ENCODE peak calls at places on chromosome 6, in four cellular contexts. L is hepatocyte, M is HCT116, X is neural progenitor cell. T is an unnamed sample. For H3K4me1 and H3K27me3, the result is how much of the 10 kb centered on the place peaks cover.

GRCh38 chr6:158869010-158869603 is 49.9 kb upstream of the EZR start:
- DNase-seq in L (no peak), X (peak), M (peak), T (no peak)

GRCh38 chr6:16278048-16278724 is 39.8 kb downstream of the GMPR start:
- DNase-seq in M (peak), L (peak), X (no peak), T (no peak)

GRCh38 chr6:15555101-15556038 is 107.5 kb downstream of the DTNBP1 start:
- DNase-seq in M (no peak), L (no peak), X (no peak), T (no peak)

GRCh38 chr6:38092462-38092861 is 272.9 kb downstream of the ZFAND3 start:
- DNase-seq in M (no peak), X (no peak), L (no peak), T (no peak)

GRCh38 chr6:3195695-3196497 is 31.6 kb downstream of the TUBB2B start:
- DNase-seq in X (peak), L (no peak), M (peak), T (no peak)

GRCh38 chr6:44261581-44261980 is 3.8 kb downstream of the NFKBIE start:
- DNase-seq in X (no peak), L (no peak), M (no peak), T (no peak)

GRCh38 chr6:32114853-32115252 is 5.7 kb upstream of the TNXB start:
- DNase-seq in X (no peak), L (peak), M (no peak), T (no peak)

GRCh38 chr6:22327881-22328280 is 31.0 kb upstream of the PRL start:
- DNase-seq in X (no peak), L (no peak), M (no peak), T (no peak)

GRCh38 chr6:3848925-3849605 is at the start of gene FAM50B:
- DNase-seq in L (peak), X (peak), M (no peak), T (peak)

GRCh38 chr6:105986998-105987397 is 99.1 kb upstream of the PRDM1 start:
- DNase-seq in X (no peak), L (no peak), M (no peak), T (no peak)

GRCh38 chr6:47308223-47308567 is 1.5 kb downstream of the TNFRSF21 start:
- DNase-seq in M (no peak), L (no peak), X (peak), T (no peak)

GRCh38 chr6:133092199-133092598 is 149.0 kb upstream of the EYA4 start:
- DNase-seq in L (no peak), X (no peak), M (no peak), T (no peak)

GRCh38 chr6:7178280-7178679 is 70.5 kb downstream of the RREB1 start:
- DNase-seq in M (no peak), L (no peak), X (no peak), T (no peak)

GRCh38 chr6:69865126-69865525 is 1.2 kb upstream of the COL19A1 start:
- DNase-seq in X (no peak), L (no peak), M (no peak), T (no peak)

GRCh38 chr6:69005194-69005593 is 370.1 kb downstream of the ADGRB3 start:
- DNase-seq in M (no peak), X (no peak), L (no peak), T (no peak)

GRCh38 chr6:106927531-106928398 is 46.8 kb downstream of the CD24 start:
- DNase-seq in L (peak), X (peak), M (no peak), T (peak)

GRCh38 chr6:111602481-111603404 is 2.9 kb downstream of the TRAF3IP2 start:
- DNase-seq in L (peak), M (no peak), X (no peak), T (no peak)

GRCh38 chr6:127812985-127813681 is 87.7 kb downstream of the THEMIS start:
- DNase-seq in M (no peak), L (no peak), X (no peak), T (no peak)

GRCh38 chr6:6730831-6731230 is 142.3 kb downstream of the LY86 start:
- DNase-seq in X (no peak), L (no peak), M (no peak), T (no peak)

GRCh38 chr6:659716-660581 is 3.0 kb upstream of the HUS1B start:
- DNase-seq in X (peak), L (no peak), M (no peak), T (no peak)
- TF ChIP-seq EZH2phosphoT487 in X (no peak), L (no peak), M (no peak), T (no peak)

GRCh38 chr6:148969271-148969666 is 222.4 kb downstream of the UST start:
- DNase-seq in M (no peak), X (no peak), L (no peak), T (no peak)
- H3K4me1 ChIP-seq in M (under half), X (half or more), L (under half), T (under half)

DNA sequence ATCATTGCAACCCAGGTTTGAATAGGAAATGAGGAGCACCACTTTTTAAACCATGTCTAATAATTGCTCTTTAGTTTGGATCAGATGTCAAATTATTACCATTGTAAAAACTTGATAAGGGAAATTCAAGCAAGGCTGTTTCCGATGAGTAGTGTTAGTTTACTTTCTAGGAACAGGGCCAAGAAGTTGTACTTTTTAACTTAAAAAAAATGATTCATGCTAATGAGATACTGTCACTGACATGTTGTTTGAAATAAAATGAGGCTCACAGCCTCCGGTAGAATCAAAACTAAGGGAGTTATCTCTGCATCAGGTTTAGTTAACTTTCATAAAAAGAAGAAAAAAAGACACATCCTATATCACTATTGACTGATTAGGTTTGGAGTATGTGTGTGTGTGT is 55.2 kb upstream of the SUPT3H start:
- DNase-seq in L (no peak), X (no peak), M (no peak), T (no peak)
- H3K27me3 ChIP-seq in L (under half), X (under half), M (under half), T (under half)

DNA sequence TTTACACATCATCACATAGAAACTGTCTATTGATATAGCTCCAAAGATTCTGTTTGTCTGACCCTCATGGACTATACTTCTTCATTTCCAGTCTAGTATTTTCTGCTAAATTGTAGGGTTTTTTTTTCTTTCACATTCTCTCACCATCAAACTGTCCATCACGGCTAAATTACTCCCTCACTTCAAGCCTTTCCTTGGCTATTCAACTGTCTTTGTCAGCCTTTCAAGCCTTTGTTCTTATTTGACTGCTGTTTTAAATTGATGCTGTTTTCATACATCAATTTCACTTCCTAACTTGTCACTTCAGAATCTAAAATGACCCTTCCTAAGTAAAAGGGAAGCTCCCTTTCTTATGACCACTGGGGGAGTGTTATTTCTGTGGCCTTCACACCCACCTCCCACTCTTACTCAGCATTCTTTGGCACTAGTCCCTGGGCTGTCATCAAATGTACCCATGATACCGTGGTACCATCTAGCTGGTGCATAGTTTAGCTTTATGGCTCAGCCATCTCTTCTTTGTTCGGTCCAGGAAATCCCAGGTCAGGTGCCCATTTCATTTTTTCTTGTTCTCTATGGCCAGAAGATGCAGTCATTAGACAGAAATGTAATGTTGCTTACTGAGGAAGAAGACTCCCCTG is 8.6 kb downstream of the GJA1 start:
- DNase-seq in M (no peak), L (no peak), X (no peak), T (no peak)
- TF ChIP-seq EZH2phosphoT487 in M (no peak), L (no peak), X (no peak), T (no peak)

GRCh38 chr6:49912193-49912592 is 45.9 kb upstream of the CRISP1 start:
- DNase-seq in X (no peak), L (no peak), M (no peak), T (no peak)

GRCh38 chr6:49909508-49910047 is 43.2 kb upstream of the CRISP1 start:
- DNase-seq in M (no peak), X (no peak), L (no peak), T (no peak)

GRCh38 chr6:49915035-49915434 is 48.7 kb upstream of the CRISP1 start:
- DNase-seq in M (no peak), X (peak), L (peak), T (no peak)

GRCh38 chr6:49913656-49914055 is 47.3 kb upstream of the CRISP1 start:
- DNase-seq in M (no peak), L (peak), X (no peak), T (no peak)

GRCh38 chr6:49911252-49911651 is 44.9 kb upstream of the CRISP1 start:
- DNase-seq in X (no peak), L (no peak), M (no peak), T (no peak)
- H3K4me1 ChIP-seq in X (under half), L (under half), M (under half), T (under half)

GRCh38 chr6:41637179-41638001 is 878 bp upstream of the MDFI start:
- DNase-seq in X (peak), L (peak), M (no peak), T (no peak)

GRCh38 chr6:41633235-41633634 is 5.0 kb upstream of the MDFI start:
- DNase-seq in X (no peak), L (no peak), M (no peak), T (no peak)

GRCh38 chr6:41636803-41637178 is 1.5 kb upstream of the MDFI start:
- DNase-seq in X (peak), M (peak), L (peak), T (no peak)

GRCh38 chr6:41634657-41635056 is 3.6 kb upstream of the MDFI start:
- DNase-seq in L (peak), X (peak), M (no peak), T (no peak)

DNA sequence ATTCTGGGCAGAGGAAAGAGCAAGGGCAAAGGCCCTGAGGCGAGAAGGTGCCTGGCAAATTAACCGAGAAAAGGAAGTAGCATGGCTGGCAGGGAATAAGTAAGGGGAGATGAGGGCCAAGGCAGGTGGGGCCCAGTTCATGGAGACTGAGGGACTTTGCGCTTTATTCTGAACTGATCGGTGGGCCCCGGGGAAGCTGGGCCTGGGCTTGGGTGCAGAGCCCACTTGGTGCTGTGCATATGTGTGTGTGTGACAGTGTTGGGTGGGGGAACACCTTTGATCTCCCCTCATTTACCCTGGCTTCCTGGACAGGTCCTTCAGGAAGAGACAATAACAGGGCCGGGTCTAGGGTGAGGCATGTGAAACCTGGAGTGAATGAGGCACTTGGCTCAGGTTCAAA is 2.9 kb upstream of the MDFI start:
- DNase-seq in M (no peak), L (no peak), X (no peak), T (no peak)
- H3K27me3 ChIP-seq in M (under half), L (under half), X (half or more), T (half or more)

GRCh38 chr6:146634022-146634421 is 35.2 kb downstream of the ADGB start:
- DNase-seq in M (no peak), X (no peak), L (no peak), T (no peak)
- TF ChIP-seq EZH2phosphoT487 in M (no peak), X (no peak), L (no peak), T (no peak)